ENCODE peak calls at places on chromosomes 6 and 20, in nine cellular contexts. F is adrenal gland, Q is testis, D is body of pancreas, J is stomach, C is GM12891, V is upper lobe of left lung, T is uterus, E is NB4. U is an unnamed sample.

GRCh38 chr6:74137910-74138309 is 441.9 kb downstream of the CD109 start:
- DNase-seq in Q (no peak), V (no peak), T (no peak), D (no peak), F (no peak), C (no peak), E (no peak), J (no peak), U (no peak)

GRCh38 chr6:118748311-118749062 is 97.1 kb upstream of the CEP85L start:
- DNase-seq in V (peak), Q (peak), F (peak), T (no peak), D (peak), J (no peak), C (no peak), E (peak), U (no peak)

GRCh38 chr6:45350186-45350585 is 22.1 kb downstream of the RUNX2 start:
- DNase-seq in V (no peak), F (no peak), J (no peak), T (no peak), D (no peak), E (no peak), Q (no peak), C (no peak), U (no peak)

GRCh38 chr6:6661684-6662083 is 73.2 kb downstream of the LY86 start:
- DNase-seq in E (peak), F (peak), J (peak), C (no peak), T (no peak), V (no peak), Q (peak), D (peak), U (peak)

GRCh38 chr6:12033770-12034169 is 21.7 kb downstream of the HIVEP1 start:
- DNase-seq in E (peak), D (no peak), V (no peak), F (no peak), Q (no peak), J (no peak), C (no peak), T (no peak), U (no peak)

GRCh38 chr6:110101885-110102284 is 77.6 kb downstream of the WASF1 start:
- DNase-seq in C (peak), T (no peak), D (no peak), F (no peak), V (no peak), Q (no peak), E (peak), J (no peak), U (no peak)

GRCh38 chr6:165081944-165082532 is 227.4 kb downstream of the C6orf118 start:
- DNase-seq in E (no peak), V (no peak), T (no peak), J (no peak), Q (no peak), D (no peak), F (no peak), C (no peak), U (no peak)

GRCh38 chr6:138953451-138953850 is 34.6 kb downstream of the REPS1 start:
- DNase-seq in Q (no peak), F (no peak), T (no peak), J (no peak), D (no peak), C (no peak), V (no peak), E (peak), U (no peak)

GRCh38 chr20:34709836-34710567 is 5.9 kb downstream of the TP53INP2 start:
- DNase-seq in Q (peak), E (peak), T (peak), C (peak), J (peak), D (peak), F (peak), V (peak), U (peak)

GRCh38 chr6:147156218-147156617 is 48.0 kb upstream of the STXBP5 start:
- DNase-seq in C (no peak), E (peak), Q (no peak), T (no peak), V (no peak), D (no peak), J (no peak), F (no peak), U (no peak)

GRCh38 chr6:126015869-126016268 is 29.5 kb downstream of the TRMT11 start:
- DNase-seq in E (no peak), J (no peak), Q (no peak), C (no peak), D (no peak), T (no peak), V (no peak), F (no peak), U (no peak)

GRCh38 chr20:48626226-48626937 is 201.4 kb downstream of the PREX1 start:
- DNase-seq in T (no peak), Q (no peak), J (no peak), E (peak), F (no peak), V (no peak), D (no peak), C (no peak), U (no peak)

GRCh38 chr6:142384455-142385332 is 82.9 kb downstream of the ADGRG6 start:
- DNase-seq in Q (no peak), F (no peak), J (no peak), E (no peak), T (no peak), C (no peak), D (no peak), V (no peak), U (no peak)

GRCh38 chr20:37542281-37542680 is 14.6 kb upstream of the BLCAP start:
- DNase-seq in E (no peak), D (no peak), T (no peak), V (no peak), F (no peak), Q (no peak), J (no peak), C (no peak), U (no peak)

GRCh38 chr6:135358251-135358821 is 139.2 kb downstream of the AHI1 start:
- DNase-seq in J (no peak), V (no peak), D (no peak), Q (no peak), F (no peak), C (no peak), T (no peak), E (no peak), U (no peak)

GRCh38 chr6:104955491-104955890 is 1.4 kb upstream of the LIN28B start:
- DNase-seq in T (no peak), D (no peak), C (no peak), E (peak), F (no peak), J (no peak), V (no peak), Q (no peak), U (peak)

GRCh38 chr20:3045042-3045815 is 623 bp upstream of the MRPS26 start:
- DNase-seq in Q (peak), C (peak), D (peak), E (peak), T (no peak), V (no peak), F (peak), J (peak), U (peak)

GRCh38 chr6:160226118-160226541 is 32.5 kb downstream of the SLC22A2 start:
- DNase-seq in Q (no peak), J (no peak), E (no peak), D (no peak), T (no peak), V (no peak), F (no peak), C (no peak), U (peak)

GRCh38 chr6:93592417-93592816 is 173.1 kb upstream of the EPHA7 start:
- DNase-seq in C (no peak), F (no peak), V (no peak), T (no peak), D (no peak), J (no peak), Q (no peak), E (no peak), U (no peak)

GRCh38 chr6:137967689-137968467 is 100.8 kb downstream of the TNFAIP3 start:
- DNase-seq in Q (no peak), F (no peak), C (no peak), V (no peak), J (no peak), E (peak), D (no peak), T (no peak), U (no peak)

GRCh38 chr20:52637201-52637600 is 335.0 kb upstream of the TSHZ2 start:
- DNase-seq in V (no peak), D (no peak), J (no peak), C (no peak), F (no peak), T (no peak), E (no peak), Q (no peak), U (no peak)

GRCh38 chr6:96184798-96185197 is 169.0 kb downstream of the FUT9 start:
- DNase-seq in V (no peak), J (no peak), E (no peak), T (no peak), C (no peak), F (no peak), D (no peak), Q (no peak), U (no peak)

GRCh38 chr6:16130932-16131387 is 2.1 kb downstream of the MYLIP start:
- DNase-seq in C (peak), T (no peak), E (peak), F (peak), D (peak), V (no peak), Q (peak), J (peak), U (peak)

GRCh38 chr6:52457096-52457495 is 37.0 kb downstream of the EFHC1 start:
- DNase-seq in E (no peak), F (no peak), V (no peak), T (no peak), Q (no peak), D (no peak), J (no peak), C (no peak), U (no peak)

GRCh38 chr6:73746776-73747175 is 50.8 kb downstream of the CD109 start:
- DNase-seq in F (no peak), E (no peak), J (no peak), V (no peak), D (no peak), C (no peak), T (no peak), Q (no peak), U (no peak)

GRCh38 chr20:60206259-60206658 is 248.0 kb downstream of the CDH26 start:
- DNase-seq in C (no peak), T (no peak), E (peak), Q (no peak), V (no peak), D (no peak), F (no peak), J (no peak), U (peak)

GRCh38 chr6:32148289-32148688 is 3.5 kb downstream of the PRRT1 start:
- DNase-seq in C (no peak), D (no peak), F (no peak), T (no peak), J (no peak), Q (no peak), E (no peak), V (peak), U (no peak)

GRCh38 chr6:8803181-8803760 is 367.9 kb upstream of the SLC35B3 start:
- DNase-seq in F (no peak), V (no peak), Q (no peak), E (no peak), C (no peak), T (no peak), D (no peak), J (no peak), U (no peak)

GRCh38 chr6:148599967-148600426 is 146.8 kb upstream of the UST start:
- DNase-seq in C (no peak), J (no peak), E (no peak), T (no peak), F (no peak), D (no peak), Q (no peak), V (no peak), U (no peak)

GRCh38 chr6:167968091-167968490 is 29.4 kb upstream of the KIF25 start:
- DNase-seq in J (no peak), V (no peak), T (no peak), C (no peak), F (no peak), D (peak), E (peak), Q (peak), U (peak)

GRCh38 chr6:160919713-160920112 is 71.9 kb upstream of the MAP3K4 start:
- DNase-seq in T (no peak), E (no peak), J (no peak), Q (no peak), F (peak), C (no peak), D (peak), V (no peak), U (no peak)

GRCh38 chr20:51532577-51533191 is 9.8 kb downstream of the NFATC2 start:
- DNase-seq in T (no peak), V (peak), F (peak), D (peak), Q (peak), J (no peak), C (no peak), E (no peak), U (no peak)

GRCh38 chr20:64232794-64233193 is 22.8 kb upstream of the PCMTD2 start:
- DNase-seq in D (peak), J (no peak), C (no peak), E (peak), F (peak), T (no peak), V (no peak), Q (peak), U (peak)

GRCh38 chr6:86193821-86194220 is 551.1 kb upstream of the SYNCRIP start:
- DNase-seq in D (no peak), E (no peak), J (no peak), V (no peak), Q (no peak), T (no peak), C (no peak), F (no peak), U (no peak)

GRCh38 chr6:22147983-22148797 is 148.6 kb downstream of the PRL start:
- DNase-seq in T (no peak), D (peak), F (peak), E (no peak), V (no peak), C (no peak), Q (peak), J (no peak), U (no peak)

GRCh38 chr20:34415079-34415478 is 52.0 kb downstream of the ITCH start:
- DNase-seq in F (no peak), D (no peak), E (peak), J (no peak), T (no peak), C (no peak), V (no peak), Q (no peak), U (no peak)

GRCh38 chr6:24721461-24722215 is 2.7 kb upstream of the C6orf62 start:
- DNase-seq in Q (peak), D (peak), J (peak), C (no peak), F (peak), E (no peak), V (peak), T (no peak), U (no peak)

GRCh38 chr6:137570307-137570832 is 76.2 kb upstream of the OLIG3 start:
- DNase-seq in V (no peak), C (no peak), T (no peak), D (no peak), Q (no peak), J (no peak), E (no peak), F (no peak), U (no peak)

GRCh38 chr6:81561071-81561564 is 191.4 kb downstream of the TENT5A start:
- DNase-seq in J (no peak), C (no peak), T (no peak), V (no peak), D (no peak), E (no peak), F (no peak), Q (no peak), U (no peak)

DNA sequence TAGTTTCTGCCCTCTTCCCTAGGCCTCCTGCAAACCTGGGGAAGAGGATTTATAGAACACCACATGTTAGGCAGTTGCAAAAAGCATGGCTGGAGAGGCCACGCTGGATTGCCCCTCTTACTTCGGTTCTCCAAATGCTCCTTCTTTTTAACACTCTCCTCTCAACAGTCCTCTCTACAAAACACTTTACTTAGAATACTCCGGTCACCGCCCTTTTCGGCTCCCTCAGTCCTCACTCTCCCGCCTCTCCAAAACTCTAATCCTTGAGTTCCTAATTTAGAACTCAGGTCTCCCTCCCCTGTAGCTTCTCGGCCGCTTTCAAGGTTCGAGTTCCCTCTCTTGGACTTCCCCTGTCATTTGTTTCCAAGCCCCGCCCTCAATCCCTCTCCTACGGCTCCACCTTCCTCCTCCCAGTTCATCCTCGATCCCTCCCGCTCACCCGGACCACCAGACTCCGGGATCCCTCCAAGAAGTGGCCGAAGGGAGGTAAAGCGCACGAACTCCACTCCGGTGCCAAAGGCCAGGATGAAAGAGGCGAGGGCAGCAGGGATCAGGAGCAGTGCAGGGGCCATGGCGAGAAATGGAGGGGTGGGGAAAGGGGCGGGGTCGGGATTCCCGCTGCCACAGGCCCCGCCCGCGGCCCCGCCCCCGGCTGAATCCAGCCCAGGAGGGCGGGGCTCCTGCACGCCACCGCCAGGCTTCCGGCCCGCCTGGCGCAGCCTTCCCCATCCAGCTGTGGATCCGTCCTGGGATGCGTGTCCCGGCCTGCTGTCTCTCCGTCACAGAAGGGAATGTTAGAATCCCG is at the start of gene NRM:
- DNase-seq in Q (peak), F (peak), V (peak), T (peak), J (peak), C (peak), E (peak), D (peak), U (peak)
- TF ChIP-seq POLR2A in Q (no peak), F (peak), V (no peak), T (no peak), J (no peak), C (no peak), E (peak), D (peak), U (peak)

GRCh38 chr6:105982761-105983600 is 103.2 kb upstream of the PRDM1 start:
- DNase-seq in E (no peak), D (no peak), C (no peak), J (no peak), Q (no peak), F (no peak), V (no peak), T (no peak), U (no peak)
- TF ChIP-seq POLR2A in E (no peak), D (no peak), C (no peak), J (no peak), Q (no peak), F (no peak), V (no peak), T (no peak), U (no peak)

GRCh38 chr20:10675456-10675848 is 1.7 kb upstream of the JAG1 start:
- DNase-seq in C (no peak), J (no peak), D (no peak), Q (no peak), F (no peak), V (no peak), T (no peak), E (no peak), U (no peak)

GRCh38 chr20:10673176-10673830 is 496 bp downstream of the JAG1 start:
- DNase-seq in E (peak), D (peak), T (no peak), F (peak), Q (peak), V (peak), J (peak), C (no peak), U (peak)

GRCh38 chr20:10674684-10675455 is 1.1 kb upstream of the JAG1 start:
- DNase-seq in F (peak), V (peak), J (peak), Q (peak), D (peak), E (peak), C (peak), T (peak), U (peak)

GRCh38 chr20:10672579-10673127 is 1.1 kb downstream of the JAG1 start:
- DNase-seq in J (peak), V (peak), D (peak), Q (peak), T (peak), F (peak), C (no peak), E (peak), U (peak)

DNA sequence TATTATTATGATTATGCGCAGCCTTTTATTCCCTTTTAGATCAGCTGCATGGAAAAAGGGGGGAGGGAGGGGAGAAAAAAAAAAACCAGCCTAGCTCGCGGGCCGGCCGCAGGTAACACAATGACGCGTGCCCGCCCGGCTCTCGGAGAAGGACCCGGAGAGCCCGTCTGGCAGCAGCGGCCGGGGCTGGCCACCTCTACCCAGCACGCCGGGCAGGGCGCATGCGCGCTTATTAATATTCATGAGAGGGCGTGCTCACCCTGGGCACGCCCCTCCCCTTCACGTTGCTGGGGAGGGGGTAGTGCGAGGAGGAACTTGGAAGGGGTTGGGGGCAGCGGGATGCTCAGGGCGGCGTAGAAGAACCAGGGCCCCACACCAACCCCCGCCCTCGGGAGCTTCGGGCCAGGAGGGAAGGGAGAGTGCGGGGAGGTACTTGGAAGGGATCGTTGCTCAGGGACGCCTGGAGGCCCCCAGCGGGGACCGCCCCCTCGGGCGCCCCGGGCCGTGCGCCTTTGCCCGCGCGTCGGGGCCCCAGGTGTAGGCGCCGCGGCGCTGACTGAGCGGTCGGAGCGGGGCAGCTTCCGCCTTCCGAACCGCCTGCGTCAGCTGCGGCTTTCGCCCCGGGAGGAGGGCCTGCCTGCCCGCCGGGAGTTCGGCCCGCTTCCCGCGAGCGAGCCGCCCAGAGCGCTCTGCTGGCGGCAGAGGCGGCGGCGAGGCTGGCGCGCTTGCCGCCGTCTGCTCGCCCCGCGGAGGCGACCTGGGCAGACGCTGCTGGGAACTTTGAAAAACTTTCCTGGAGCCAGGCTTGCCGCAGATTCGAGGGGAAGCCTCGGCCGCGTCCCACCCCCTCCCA is at the start of gene JAG1:
- DNase-seq in E (peak), T (peak), F (peak), C (peak), J (peak), D (peak), Q (peak), V (peak), U (peak)
- TF ChIP-seq POLR2A in E (peak), T (peak), F (peak), C (no peak), J (no peak), D (peak), Q (peak), V (peak), U (peak)

DNA sequence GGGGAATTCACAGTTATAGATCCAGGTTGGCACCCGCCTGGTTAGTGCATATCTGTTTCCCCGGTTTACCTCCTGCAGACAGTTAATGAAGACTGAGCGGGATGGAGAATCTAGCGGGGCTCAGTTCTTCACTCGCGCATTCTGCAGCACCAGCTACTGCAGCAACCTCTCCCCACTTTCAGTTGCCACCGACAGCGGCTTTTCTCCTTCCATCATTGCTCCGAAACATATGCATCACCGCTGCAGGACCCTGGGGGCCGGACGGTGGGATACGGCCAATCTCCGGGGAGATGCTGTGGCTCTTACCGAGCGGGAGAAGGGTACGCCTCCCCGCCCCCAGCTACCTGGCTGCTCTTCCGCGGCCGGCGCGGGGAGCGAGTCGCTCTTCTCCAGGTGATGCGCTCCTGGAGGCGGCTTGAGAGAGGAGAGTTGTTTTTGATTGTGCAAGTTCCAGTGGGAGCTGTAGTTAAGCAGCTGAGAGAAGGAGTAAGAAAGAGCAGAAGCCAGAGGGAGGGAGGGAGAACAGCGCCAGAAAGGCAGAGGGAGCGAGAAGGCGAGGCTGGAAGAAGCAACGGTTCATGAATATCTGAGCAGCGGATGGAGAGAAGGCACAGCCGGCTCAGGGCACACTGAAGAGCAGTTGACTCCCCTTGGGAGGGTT is at the start of gene SGK1:
- DNase-seq in D (peak), V (peak), E (no peak), Q (peak), T (peak), F (peak), C (no peak), J (no peak), U (peak)
- TF ChIP-seq POLR2A in D (no peak), V (no peak), E (no peak), Q (no peak), T (no peak), F (peak), C (no peak), J (no peak), U (no peak)